ENCODE peak calls at places on chromosomes 5 and 9, in four cellular contexts. V is HepG2, D is A549, S is H1. N is an unnamed sample.

GRCh38 chr9:7739595-7739994 is 60.0 kb downstream of the DMAC1 start:
- DNase-seq in V (no peak), D (no peak), S (no peak), N (no peak)

GRCh38 chr5:35198096-35198495 is 32.2 kb downstream of the PRLR start:
- DNase-seq in V (peak; percentile 24), D (no peak), S (no peak), N (no peak)

GRCh38 chr5:172919525-172920446 is 39.4 kb upstream of the RPL26L1 start:
- DNase-seq in V (no peak), D (no peak), S (no peak), N (no peak)

GRCh38 chr5:59703789-59704188 is 189.7 kb downstream of the PDE4D start:
- DNase-seq in V (no peak), D (no peak), S (no peak), N (no peak)

GRCh38 chr5:54454602-54455001 is 897 bp upstream of the HSPB3 start:
- DNase-seq in V (no peak), D (no peak), S (no peak), N (no peak)

GRCh38 chr9:121048618-121049017 is 1.5 kb downstream of the C5 start:
- DNase-seq in V (no peak), D (no peak), S (no peak), N (no peak)

GRCh38 chr9:136679431-136679941 is 7.8 kb downstream of the AGPAT2 start:
- DNase-seq in V (no peak), D (no peak), S (no peak), N (no peak)

GRCh38 chr5:89584339-89584956 is 701.5 kb upstream of the MEF2C start:
- DNase-seq in V (no peak), D (no peak), S (no peak), N (no peak)

GRCh38 chr5:35285011-35285410 is 54.7 kb upstream of the PRLR start:
- DNase-seq in V (no peak), D (no peak), S (no peak), N (no peak)

GRCh38 chr5:135127604-135128240 is 93.7 kb upstream of the PITX1 start:
- DNase-seq in V (peak; percentile 83), D (peak; percentile 84), S (no peak), N (no peak)

GRCh38 chr5:107476783-107477182 is 194.0 kb downstream of the EFNA5 start:
- DNase-seq in V (no peak), D (peak; percentile 71), S (no peak), N (no peak)

GRCh38 chr9:28678097-28678496 is 1104.8 kb upstream of the C9orf72 start:
- DNase-seq in V (no peak), D (no peak), S (no peak), N (no peak)

DNA sequence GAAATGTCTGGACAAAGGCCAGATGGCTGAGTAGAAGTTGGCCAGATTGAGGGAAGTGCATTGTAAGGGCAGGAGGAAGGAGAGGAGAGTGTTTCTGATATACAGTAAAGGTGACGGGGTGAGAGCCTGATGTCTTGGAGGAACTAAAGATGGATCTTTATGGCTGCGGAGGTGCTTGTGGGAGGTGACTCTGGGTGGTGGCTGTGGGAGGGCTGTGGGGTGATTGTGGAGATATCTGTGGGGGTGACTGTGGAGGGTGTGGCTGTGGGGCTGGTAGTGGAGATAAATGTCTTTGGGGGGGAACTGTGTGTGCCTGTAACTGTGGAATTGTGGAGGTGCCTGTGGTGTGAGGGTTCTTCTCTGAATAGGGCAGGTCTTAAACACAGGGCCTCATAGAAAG is 121.4 kb downstream of the CMYA5 start:
- DNase-seq in V (no peak), D (no peak), S (no peak), N (peak; percentile 66)
- TF ChIP-seq RNF2 in V (no peak), D (no peak), S (no peak), N (no peak)

GRCh38 chr9:36802171-36802920 is 229.7 kb downstream of the MELK start:
- DNase-seq in V (no peak), D (peak; percentile 25), S (no peak), N (no peak)
- TF ChIP-seq RNF2 in V (no peak), D (no peak), S (no peak), N (no peak)

GRCh38 chr5:148790545-148791333 is 35.7 kb upstream of the ADRB2 start:
- DNase-seq in V (no peak), D (no peak), S (no peak), N (no peak)

GRCh38 chr5:148792649-148793048 is 33.8 kb upstream of the ADRB2 start:
- DNase-seq in V (no peak), D (no peak), S (no peak), N (no peak)

GRCh38 chr5:148791334-148791667 is 35.1 kb upstream of the ADRB2 start:
- DNase-seq in V (no peak), D (no peak), S (no peak), N (no peak)

GRCh38 chr5:148794275-148794674 is 32.1 kb upstream of the ADRB2 start:
- DNase-seq in V (no peak), D (no peak), S (no peak), N (no peak)

GRCh38 chr5:148791696-148792095 is 34.7 kb upstream of the ADRB2 start:
- DNase-seq in V (no peak), D (no peak), S (no peak), N (no peak)
- TF ChIP-seq RNF2 in V (no peak), D (no peak), S (no peak), N (no peak)

DNA sequence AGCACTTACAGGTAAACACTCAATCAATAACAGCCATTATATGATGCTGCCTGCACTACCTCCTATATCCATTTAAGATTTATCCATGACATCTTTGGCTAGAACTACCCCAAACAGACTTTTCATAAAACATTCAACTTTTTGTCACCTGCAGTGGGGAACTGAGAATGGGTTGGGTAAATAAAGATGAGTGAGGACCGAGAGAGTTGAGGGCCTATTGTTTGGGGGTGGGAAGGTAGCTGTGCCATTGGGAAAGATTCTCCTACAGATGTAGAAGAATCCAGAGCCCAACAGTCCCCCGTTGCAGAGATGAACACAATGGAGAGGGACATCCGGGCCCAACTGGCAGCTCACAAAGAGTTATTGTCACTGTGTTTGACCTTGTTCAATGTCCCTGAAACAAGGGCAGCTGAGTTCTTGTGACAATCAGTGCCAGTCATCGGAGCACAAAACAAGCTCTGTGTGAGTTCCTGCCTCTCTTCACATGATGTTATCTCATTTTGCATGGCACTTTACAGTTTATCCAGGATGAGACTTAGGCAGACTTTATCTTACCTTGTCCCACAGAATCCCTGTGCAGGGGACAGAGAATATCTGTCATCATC is 11.5 kb upstream of the SLC31A2 start:
- DNase-seq in V (peak; percentile 97), D (no peak), S (no peak), N (no peak)
- TF ChIP-seq RNF2 in V (no peak), D (no peak), S (no peak), N (no peak)

N was measured in K562.